ENCODE peak calls at places on chromosomes 4 and X, in six cellular contexts. K is heart right ventricle, B is hepatocyte, T is upper lobe of right lung, G is Panc1, E is mucosa of descending colon. S is an unnamed sample.

GRCh38 chrX:65926095-65927019 is 113.5 kb downstream of the VSIG4 start:
- DNase-seq in K (no peak), B (no peak), T (no peak), G (no peak), E (peak; percentile 2), S (no peak)

GRCh38 chrX:101409043-101409442 is 1.0 kb downstream of the HNRNPH2 start:
- DNase-seq in K (no peak), B (peak; percentile 17), T (no peak), G (no peak), E (no peak), S (no peak)

GRCh38 chr4:152073738-152074137 is 312.9 kb upstream of the GATB start:
- DNase-seq in K (no peak), B (peak; percentile 46), T (peak; percentile 83), G (no peak), E (no peak), S (no peak)

GRCh38 chrX:108064001-108064400 is 19.1 kb downstream of the VSIG1 start:
- DNase-seq in K (no peak), B (no peak), T (no peak), G (no peak), E (no peak), S (no peak)

GRCh38 chr4:21768349-21769310 is 179.9 kb downstream of the KCNIP4 start:
- DNase-seq in K (no peak), B (peak; percentile 54), T (no peak), G (peak; percentile 28), E (peak; percentile 24), S (no peak)

GRCh38 chr4:79886557-79886956 is 186.5 kb downstream of the ANTXR2 start:
- DNase-seq in K (no peak), B (no peak), T (no peak), G (no peak), E (no peak), S (no peak)

GRCh38 chr4:153448003-153448731 is 18.0 kb upstream of the TMEM131L start:
- DNase-seq in K (no peak), B (peak; percentile 60), T (no peak), G (no peak), E (no peak), S (no peak)

GRCh38 chr4:139208404-139208945 is 31.5 kb upstream of the ELF2 start:
- DNase-seq in K (no peak), B (no peak), T (no peak), G (no peak), E (no peak), S (no peak)

GRCh38 chr4:126533176-126533575 is 1099.6 kb upstream of the INTU start:
- DNase-seq in K (no peak), B (no peak), T (no peak), G (no peak), E (no peak), S (no peak)

GRCh38 chrX:44844204-44844603 is 383 bp downstream of the DUSP21 start:
- DNase-seq in K (no peak), B (no peak), T (no peak), G (no peak), E (no peak), S (no peak)

GRCh38 chrX:44843318-44843702 is 511 bp upstream of the DUSP21 start:
- DNase-seq in K (no peak), B (no peak), T (no peak), G (peak; percentile 24), E (no peak), S (no peak)

GRCh38 chrX:44842555-44843317 is 1.1 kb upstream of the DUSP21 start:
- DNase-seq in K (no peak), B (no peak), T (no peak), G (peak; percentile 25), E (no peak), S (no peak)

GRCh38 chrX:44843753-44844152 is at the start of gene DUSP21:
- DNase-seq in K (no peak), B (no peak), T (no peak), G (no peak), E (no peak), S (no peak)
- TF ChIP-seq CTCF in K (no peak), B (no peak), T (no peak), G (no peak), E (no peak), S (no peak)

DNA sequence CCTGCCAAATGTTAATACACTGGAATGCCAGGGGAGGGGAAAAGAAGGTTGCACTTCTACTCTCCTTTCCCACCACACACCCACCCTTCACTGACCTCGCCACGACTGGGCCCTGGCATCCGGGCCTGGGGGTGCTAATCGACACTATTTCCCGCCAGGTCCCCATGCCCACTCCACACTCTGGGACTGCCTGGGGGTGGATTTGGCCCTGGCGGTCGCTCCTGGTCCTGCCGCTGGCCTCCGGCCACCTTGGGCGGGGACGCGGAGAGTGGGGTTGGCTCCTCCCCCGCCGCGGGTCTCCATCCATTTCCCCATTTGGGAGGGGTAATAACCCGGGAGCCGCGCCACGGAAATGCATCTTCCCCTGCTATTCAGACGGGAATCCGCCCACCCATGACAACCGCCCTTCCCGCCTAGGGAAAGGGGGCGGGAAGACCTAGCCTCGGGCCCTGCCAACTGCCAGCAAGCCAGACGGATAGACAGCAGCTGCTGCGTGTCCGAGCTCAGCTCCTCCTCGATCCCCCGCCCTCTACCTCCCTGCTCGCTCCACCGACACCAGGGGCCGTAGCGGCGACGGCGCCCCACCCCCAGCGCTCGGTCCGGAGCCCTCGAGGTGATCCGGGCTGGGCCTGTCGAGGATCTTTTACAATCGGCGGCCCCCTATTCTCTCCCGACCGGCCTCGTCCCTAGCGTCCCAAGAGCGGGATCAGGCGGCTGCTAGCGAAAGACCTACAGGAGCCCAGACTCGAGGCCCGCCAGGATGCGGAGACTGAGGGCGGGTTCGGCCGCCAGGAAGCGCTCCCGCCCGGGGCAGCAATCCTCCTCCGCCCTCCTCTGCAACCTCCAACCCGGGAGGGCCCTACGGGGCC is 78.0 kb downstream of the RLIM start:
- DNase-seq in K (peak; percentile 83), B (peak; percentile 81), T (peak; percentile 84), G (no peak), E (peak; percentile 72), S (peak; percentile 91)
- TF ChIP-seq CTCF in K (peak; percentile 20), B (peak; percentile 22), T (peak; percentile 42), G (no peak), E (no peak), S (peak; percentile 37)

GRCh38 chr4:108762559-108763225 is at the start of gene ETNPPL:
- DNase-seq in K (peak; percentile 47), B (peak; percentile 47), T (peak; percentile 65), G (no peak), E (peak; percentile 2), S (peak; percentile 84)
- TF ChIP-seq CTCF in K (no peak), B (no peak), T (no peak), G (no peak), E (no peak), S (no peak)

DNA sequence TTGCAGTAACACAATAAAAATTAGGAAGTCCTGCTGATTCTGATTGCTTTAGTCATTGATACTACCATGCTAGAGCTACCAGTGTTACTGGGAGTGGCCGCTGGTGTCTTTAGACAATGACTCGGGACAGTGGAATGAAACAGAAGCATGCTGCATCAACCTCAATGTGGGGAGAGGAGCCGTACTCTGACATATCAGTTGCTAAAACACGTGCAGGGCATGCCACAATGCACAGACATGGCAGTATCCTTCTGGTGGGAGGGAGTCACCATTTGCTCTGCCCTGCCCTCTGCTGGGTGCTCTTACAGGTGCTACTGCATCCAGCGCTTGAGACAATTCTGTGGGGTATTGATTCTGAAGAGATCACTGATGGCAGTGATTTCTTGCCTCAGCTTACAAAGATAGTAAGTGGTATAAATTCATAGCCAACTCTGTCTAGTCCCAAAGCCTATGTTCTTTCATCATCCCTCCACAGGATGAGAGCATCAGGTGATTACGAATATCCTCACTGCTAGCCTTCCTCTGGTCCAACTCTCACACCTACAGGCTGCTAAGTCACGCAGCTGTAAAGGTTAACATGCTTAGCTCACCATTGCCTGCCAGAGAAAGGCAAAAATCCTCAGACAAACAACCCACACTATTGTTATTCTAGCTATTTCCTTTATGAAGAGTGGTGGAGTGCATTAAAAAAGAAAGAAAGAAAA is 43.7 kb downstream of the NSG1 start:
- DNase-seq in K (no peak), B (peak; percentile 73), T (no peak), G (peak; percentile 10), E (peak; percentile 44), S (peak; percentile 56)
- TF ChIP-seq CTCF in K (peak; percentile 50), B (peak; percentile 48), T (peak; percentile 45), G (peak; percentile 77), E (no peak), S (peak; percentile 62)

GRCh38 chr4:137980641-137981040 is 261.5 kb downstream of the SLC7A11 start:
- DNase-seq in K (no peak), B (no peak), T (no peak), G (no peak), E (no peak), S (no peak)

GRCh38 chr4:137981277-137981676 is 260.9 kb downstream of the SLC7A11 start:
- DNase-seq in K (no peak), B (no peak), T (no peak), G (no peak), E (no peak), S (no peak)
- TF ChIP-seq CTCF in K (no peak), B (no peak), T (no peak), G (no peak), E (no peak), S (no peak)

GRCh38 chr4:44493924-44494323 is 45.3 kb upstream of the KCTD8 start:
- DNase-seq in K (no peak), B (peak; percentile 49), T (no peak), G (no peak), E (no peak), S (no peak)
- TF ChIP-seq CTCF in K (peak; percentile 30), B (peak; percentile 47), T (no peak), G (peak; percentile 59), E (no peak), S (peak; percentile 41)

DNA sequence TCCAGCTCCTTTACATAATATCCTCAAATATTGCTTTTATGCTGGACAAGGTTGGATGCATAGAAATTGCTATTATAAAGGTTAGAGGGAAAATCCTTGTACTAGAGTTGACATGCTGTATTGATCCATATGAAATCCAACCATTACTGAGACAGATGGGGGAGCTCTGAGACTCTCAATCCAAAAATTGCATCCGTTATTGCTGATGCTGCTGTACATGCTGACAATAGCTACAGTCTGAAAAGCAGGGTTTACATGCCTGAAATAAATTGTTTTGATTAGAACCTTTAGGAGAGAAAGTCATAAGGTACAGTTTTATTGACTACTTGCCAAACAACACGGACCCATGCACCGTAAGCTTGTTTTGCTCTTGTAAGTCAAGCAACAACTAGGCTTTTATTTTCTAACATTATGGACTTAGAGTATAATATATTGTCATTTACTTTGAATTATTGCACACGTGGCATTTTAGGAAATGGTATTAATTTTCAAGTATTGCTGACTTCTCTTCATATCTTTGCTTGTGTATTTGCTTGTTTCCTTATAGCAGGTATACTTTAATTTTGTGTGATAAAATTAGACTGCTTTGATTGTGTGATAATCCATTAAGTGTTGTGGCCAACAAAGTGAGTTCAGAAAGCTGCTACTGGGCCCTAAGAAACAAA is 1365.2 kb downstream of the STIM2 start:
- DNase-seq in K (no peak), B (peak; percentile 7), T (no peak), G (no peak), E (no peak), S (no peak)
- TF ChIP-seq CTCF in K (no peak), B (peak; percentile 21), T (no peak), G (no peak), E (no peak), S (peak; percentile 16)

DNA sequence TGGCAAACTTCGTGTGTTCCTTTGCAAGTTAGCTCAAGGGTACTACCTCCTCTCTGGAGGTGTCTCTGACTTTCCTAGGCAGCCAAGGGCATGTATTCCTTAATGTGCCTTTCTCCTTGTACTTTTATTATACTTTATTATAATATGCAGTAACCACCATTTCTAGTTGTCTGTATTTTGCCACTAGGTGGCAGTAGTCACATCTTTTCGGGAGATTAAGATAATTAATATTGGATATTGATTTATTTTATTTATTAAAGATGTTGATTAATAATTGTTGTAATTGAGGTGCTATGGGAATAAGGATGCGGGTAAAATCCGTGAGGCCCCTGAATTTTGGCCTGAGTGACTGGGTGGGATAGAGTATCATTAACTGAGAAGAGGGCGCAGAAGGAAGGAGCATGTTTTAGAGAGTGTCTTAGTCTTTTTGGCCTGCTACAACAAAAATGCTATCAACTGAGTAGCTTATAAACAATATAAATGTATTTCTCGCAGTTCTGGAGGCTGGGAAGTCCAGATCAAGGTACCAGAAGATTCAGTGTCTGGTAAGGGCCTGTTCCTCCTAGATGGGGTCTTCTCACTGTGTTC is 153.3 kb downstream of the TMEM164 start:
- DNase-seq in K (no peak), B (no peak), T (no peak), G (no peak), E (no peak), S (no peak)
- TF ChIP-seq CTCF in K (peak; percentile 59), B (peak; percentile 54), T (peak; percentile 50), G (peak; percentile 67), E (peak; percentile 10), S (peak; percentile 73)